ENCODE peak calls at places on chromosomes 3 and 15, in seven cellular contexts. One of them, this sample, is unnamed.

GRCh38 chr3:42403737-42404136 is 6.7 kb downstream of the LYZL4 start:
- DNase-seq in stimulated activated CD4-positive, alpha-beta T cell treated with anti-CD3 and anti-CD28 coated beads, Interleukin-2, amount 100 ng/mL, for 48 hours: no peak
- DNase-seq in stimulated activated naive B cell treated with anti-CD40 and anti-IgM and Interleukin-4, amounts not matched to agents 10 μg/mL and 1 μg/mL and 100 μg/mL, for 72 hours: no peak
- DNase-seq in A673: no peak
- DNase-seq in cardiac fibroblast: no peak
- DNase-seq in nephron progenitor cell: no peak
- DNase-seq in endothelial cell: no peak
- DNase-seq in this sample: no peak

GRCh38 chr3:16102187-16102561 is 72.3 kb upstream of the GALNT15 start:
- DNase-seq in stimulated activated CD4-positive, alpha-beta T cell treated with anti-CD3 and anti-CD28 coated beads, Interleukin-2, amount 100 ng/mL, for 48 hours: no peak
- DNase-seq in stimulated activated naive B cell treated with anti-CD40 and anti-IgM and Interleukin-4, amounts not matched to agents 10 μg/mL and 1 μg/mL and 100 μg/mL, for 72 hours: no peak
- DNase-seq in A673: no peak
- DNase-seq in cardiac fibroblast: no peak
- DNase-seq in nephron progenitor cell: no peak
- DNase-seq in endothelial cell: no peak
- DNase-seq in this sample: no peak

GRCh38 chr3:179768080-179768479 is 115.2 kb downstream of the USP13 start:
- DNase-seq in stimulated activated CD4-positive, alpha-beta T cell treated with anti-CD3 and anti-CD28 coated beads, Interleukin-2, amount 100 ng/mL, for 48 hours: no peak
- DNase-seq in stimulated activated naive B cell treated with anti-CD40 and anti-IgM and Interleukin-4, amounts not matched to agents 10 μg/mL and 1 μg/mL and 100 μg/mL, for 72 hours: no peak
- DNase-seq in A673: peak; percentile 94
- DNase-seq in cardiac fibroblast: peak; percentile 68
- DNase-seq in nephron progenitor cell: peak; percentile 46
- DNase-seq in endothelial cell: peak; percentile 63
- DNase-seq in this sample: peak; percentile 58

GRCh38 chr15:42737529-42738328 is 801 bp upstream of the CDAN1 start:
- DNase-seq in stimulated activated CD4-positive, alpha-beta T cell treated with anti-CD3 and anti-CD28 coated beads, Interleukin-2, amount 100 ng/mL, for 48 hours: no peak
- DNase-seq in stimulated activated naive B cell treated with anti-CD40 and anti-IgM and Interleukin-4, amounts not matched to agents 10 μg/mL and 1 μg/mL and 100 μg/mL, for 72 hours: no peak
- DNase-seq in A673: peak; percentile 59
- DNase-seq in cardiac fibroblast: peak; percentile 39
- DNase-seq in nephron progenitor cell: no peak
- DNase-seq in endothelial cell: no peak
- DNase-seq in this sample: no peak

GRCh38 chr3:169627073-169627472 is 36.4 kb downstream of the MECOM start:
- DNase-seq in stimulated activated CD4-positive, alpha-beta T cell treated with anti-CD3 and anti-CD28 coated beads, Interleukin-2, amount 100 ng/mL, for 48 hours: no peak
- DNase-seq in stimulated activated naive B cell treated with anti-CD40 and anti-IgM and Interleukin-4, amounts not matched to agents 10 μg/mL and 1 μg/mL and 100 μg/mL, for 72 hours: no peak
- DNase-seq in A673: no peak
- DNase-seq in cardiac fibroblast: no peak
- DNase-seq in nephron progenitor cell: no peak
- DNase-seq in endothelial cell: no peak
- DNase-seq in this sample: no peak

GRCh38 chr3:32545305-32545704 is 25.4 kb downstream of the DYNC1LI1 start:
- DNase-seq in stimulated activated CD4-positive, alpha-beta T cell treated with anti-CD3 and anti-CD28 coated beads, Interleukin-2, amount 100 ng/mL, for 48 hours: no peak
- DNase-seq in stimulated activated naive B cell treated with anti-CD40 and anti-IgM and Interleukin-4, amounts not matched to agents 10 μg/mL and 1 μg/mL and 100 μg/mL, for 72 hours: no peak
- DNase-seq in A673: no peak
- DNase-seq in cardiac fibroblast: no peak
- DNase-seq in nephron progenitor cell: no peak
- DNase-seq in endothelial cell: no peak
- DNase-seq in this sample: no peak

GRCh38 chr15:89827821-89828220 is 13.2 kb upstream of the ANPEP start:
- DNase-seq in stimulated activated CD4-positive, alpha-beta T cell treated with anti-CD3 and anti-CD28 coated beads, Interleukin-2, amount 100 ng/mL, for 48 hours: no peak
- DNase-seq in stimulated activated naive B cell treated with anti-CD40 and anti-IgM and Interleukin-4, amounts not matched to agents 10 μg/mL and 1 μg/mL and 100 μg/mL, for 72 hours: no peak
- DNase-seq in A673: no peak
- DNase-seq in cardiac fibroblast: no peak
- DNase-seq in nephron progenitor cell: no peak
- DNase-seq in endothelial cell: no peak
- DNase-seq in this sample: no peak

GRCh38 chr15:28033443-28033842 is 65.7 kb downstream of the OCA2 start:
- DNase-seq in stimulated activated CD4-positive, alpha-beta T cell treated with anti-CD3 and anti-CD28 coated beads, Interleukin-2, amount 100 ng/mL, for 48 hours: no peak
- DNase-seq in stimulated activated naive B cell treated with anti-CD40 and anti-IgM and Interleukin-4, amounts not matched to agents 10 μg/mL and 1 μg/mL and 100 μg/mL, for 72 hours: no peak
- DNase-seq in A673: no peak
- DNase-seq in cardiac fibroblast: no peak
- DNase-seq in nephron progenitor cell: no peak
- DNase-seq in endothelial cell: no peak
- DNase-seq in this sample: no peak

GRCh38 chr15:45402955-45403892 is 24.9 kb upstream of the GATM start:
- DNase-seq in stimulated activated CD4-positive, alpha-beta T cell treated with anti-CD3 and anti-CD28 coated beads, Interleukin-2, amount 100 ng/mL, for 48 hours: peak; percentile 24
- DNase-seq in stimulated activated naive B cell treated with anti-CD40 and anti-IgM and Interleukin-4, amounts not matched to agents 10 μg/mL and 1 μg/mL and 100 μg/mL, for 72 hours: no peak
- DNase-seq in A673: peak; percentile 10
- DNase-seq in cardiac fibroblast: peak; percentile 74
- DNase-seq in nephron progenitor cell: peak; percentile 57
- DNase-seq in endothelial cell: peak; percentile 50
- DNase-seq in this sample: peak; percentile 58

GRCh38 chr3:57087361-57088092 is 27.1 kb downstream of the SPATA12 start:
- DNase-seq in stimulated activated CD4-positive, alpha-beta T cell treated with anti-CD3 and anti-CD28 coated beads, Interleukin-2, amount 100 ng/mL, for 48 hours: no peak
- DNase-seq in stimulated activated naive B cell treated with anti-CD40 and anti-IgM and Interleukin-4, amounts not matched to agents 10 μg/mL and 1 μg/mL and 100 μg/mL, for 72 hours: no peak
- DNase-seq in A673: no peak
- DNase-seq in cardiac fibroblast: no peak
- DNase-seq in nephron progenitor cell: no peak
- DNase-seq in endothelial cell: no peak
- DNase-seq in this sample: no peak

GRCh38 chr3:45939341-45939771 is 3.9 kb upstream of the CXCR6 start:
- DNase-seq in stimulated activated CD4-positive, alpha-beta T cell treated with anti-CD3 and anti-CD28 coated beads, Interleukin-2, amount 100 ng/mL, for 48 hours: no peak
- DNase-seq in stimulated activated naive B cell treated with anti-CD40 and anti-IgM and Interleukin-4, amounts not matched to agents 10 μg/mL and 1 μg/mL and 100 μg/mL, for 72 hours: no peak
- DNase-seq in A673: no peak
- DNase-seq in cardiac fibroblast: no peak
- DNase-seq in nephron progenitor cell: no peak
- DNase-seq in endothelial cell: no peak
- DNase-seq in this sample: no peak

GRCh38 chr3:34155666-34156065 is 357.2 kb downstream of the PDCD6IP start:
- DNase-seq in stimulated activated CD4-positive, alpha-beta T cell treated with anti-CD3 and anti-CD28 coated beads, Interleukin-2, amount 100 ng/mL, for 48 hours: no peak
- DNase-seq in stimulated activated naive B cell treated with anti-CD40 and anti-IgM and Interleukin-4, amounts not matched to agents 10 μg/mL and 1 μg/mL and 100 μg/mL, for 72 hours: no peak
- DNase-seq in A673: no peak
- DNase-seq in cardiac fibroblast: no peak
- DNase-seq in nephron progenitor cell: no peak
- DNase-seq in endothelial cell: no peak
- DNase-seq in this sample: no peak

GRCh38 chr15:41841131-41841530 is 2.5 kb downstream of the PLA2G4B start:
- DNase-seq in stimulated activated CD4-positive, alpha-beta T cell treated with anti-CD3 and anti-CD28 coated beads, Interleukin-2, amount 100 ng/mL, for 48 hours: no peak
- DNase-seq in stimulated activated naive B cell treated with anti-CD40 and anti-IgM and Interleukin-4, amounts not matched to agents 10 μg/mL and 1 μg/mL and 100 μg/mL, for 72 hours: no peak
- DNase-seq in A673: no peak
- DNase-seq in cardiac fibroblast: no peak
- DNase-seq in nephron progenitor cell: no peak
- DNase-seq in endothelial cell: no peak
- DNase-seq in this sample: no peak

GRCh38 chr3:138381950-138382715 is 33.8 kb downstream of the MRAS start:
- DNase-seq in stimulated activated CD4-positive, alpha-beta T cell treated with anti-CD3 and anti-CD28 coated beads, Interleukin-2, amount 100 ng/mL, for 48 hours: no peak
- DNase-seq in stimulated activated naive B cell treated with anti-CD40 and anti-IgM and Interleukin-4, amounts not matched to agents 10 μg/mL and 1 μg/mL and 100 μg/mL, for 72 hours: no peak
- DNase-seq in A673: no peak
- DNase-seq in cardiac fibroblast: peak; percentile 61
- DNase-seq in nephron progenitor cell: no peak
- DNase-seq in endothelial cell: no peak
- DNase-seq in this sample: peak; percentile 61

GRCh38 chr3:178498866-178499265 is 37.4 kb upstream of the KCNMB2 start:
- DNase-seq in stimulated activated CD4-positive, alpha-beta T cell treated with anti-CD3 and anti-CD28 coated beads, Interleukin-2, amount 100 ng/mL, for 48 hours: no peak
- DNase-seq in stimulated activated naive B cell treated with anti-CD40 and anti-IgM and Interleukin-4, amounts not matched to agents 10 μg/mL and 1 μg/mL and 100 μg/mL, for 72 hours: no peak
- DNase-seq in A673: peak; percentile 15
- DNase-seq in cardiac fibroblast: no peak
- DNase-seq in nephron progenitor cell: no peak
- DNase-seq in endothelial cell: no peak
- DNase-seq in this sample: no peak

GRCh38 chr3:144687862-144688261 is 716.2 kb downstream of the DIPK2A start:
- DNase-seq in stimulated activated CD4-positive, alpha-beta T cell treated with anti-CD3 and anti-CD28 coated beads, Interleukin-2, amount 100 ng/mL, for 48 hours: no peak
- DNase-seq in stimulated activated naive B cell treated with anti-CD40 and anti-IgM and Interleukin-4, amounts not matched to agents 10 μg/mL and 1 μg/mL and 100 μg/mL, for 72 hours: no peak
- DNase-seq in A673: no peak
- DNase-seq in cardiac fibroblast: peak; percentile 3
- DNase-seq in nephron progenitor cell: no peak
- DNase-seq in endothelial cell: no peak
- DNase-seq in this sample: no peak

GRCh38 chr15:45262906-45263456 is 10.9 kb downstream of the SLC28A2 start:
- DNase-seq in stimulated activated CD4-positive, alpha-beta T cell treated with anti-CD3 and anti-CD28 coated beads, Interleukin-2, amount 100 ng/mL, for 48 hours: no peak
- DNase-seq in stimulated activated naive B cell treated with anti-CD40 and anti-IgM and Interleukin-4, amounts not matched to agents 10 μg/mL and 1 μg/mL and 100 μg/mL, for 72 hours: no peak
- DNase-seq in A673: no peak
- DNase-seq in cardiac fibroblast: no peak
- DNase-seq in nephron progenitor cell: no peak
- DNase-seq in endothelial cell: no peak
- DNase-seq in this sample: no peak

GRCh38 chr3:100189444-100189964 is 71.3 kb upstream of the TBC1D23 start:
- DNase-seq in stimulated activated CD4-positive, alpha-beta T cell treated with anti-CD3 and anti-CD28 coated beads, Interleukin-2, amount 100 ng/mL, for 48 hours: no peak
- DNase-seq in stimulated activated naive B cell treated with anti-CD40 and anti-IgM and Interleukin-4, amounts not matched to agents 10 μg/mL and 1 μg/mL and 100 μg/mL, for 72 hours: no peak
- DNase-seq in A673: no peak
- DNase-seq in cardiac fibroblast: no peak
- DNase-seq in nephron progenitor cell: no peak
- DNase-seq in endothelial cell: no peak
- DNase-seq in this sample: no peak

GRCh38 chr15:70995383-70995965 is 102.8 kb downstream of the LRRC49 start:
- DNase-seq in stimulated activated CD4-positive, alpha-beta T cell treated with anti-CD3 and anti-CD28 coated beads, Interleukin-2, amount 100 ng/mL, for 48 hours: no peak
- DNase-seq in stimulated activated naive B cell treated with anti-CD40 and anti-IgM and Interleukin-4, amounts not matched to agents 10 μg/mL and 1 μg/mL and 100 μg/mL, for 72 hours: no peak
- DNase-seq in A673: no peak
- DNase-seq in cardiac fibroblast: no peak
- DNase-seq in nephron progenitor cell: no peak
- DNase-seq in endothelial cell: no peak
- DNase-seq in this sample: no peak

GRCh38 chr3:124168271-124168670 is 176.3 kb upstream of the ROPN1 start:
- DNase-seq in stimulated activated CD4-positive, alpha-beta T cell treated with anti-CD3 and anti-CD28 coated beads, Interleukin-2, amount 100 ng/mL, for 48 hours: no peak
- DNase-seq in stimulated activated naive B cell treated with anti-CD40 and anti-IgM and Interleukin-4, amounts not matched to agents 10 μg/mL and 1 μg/mL and 100 μg/mL, for 72 hours: no peak
- DNase-seq in A673: no peak
- DNase-seq in cardiac fibroblast: peak; percentile 82
- DNase-seq in nephron progenitor cell: no peak
- DNase-seq in endothelial cell: no peak
- DNase-seq in this sample: no peak

GRCh38 chr15:67167131-67167530 is 87.3 kb downstream of the AAGAB start:
- DNase-seq in stimulated activated CD4-positive, alpha-beta T cell treated with anti-CD3 and anti-CD28 coated beads, Interleukin-2, amount 100 ng/mL, for 48 hours: no peak
- DNase-seq in stimulated activated naive B cell treated with anti-CD40 and anti-IgM and Interleukin-4, amounts not matched to agents 10 μg/mL and 1 μg/mL and 100 μg/mL, for 72 hours: no peak
- DNase-seq in A673: no peak
- DNase-seq in cardiac fibroblast: no peak
- DNase-seq in nephron progenitor cell: no peak
- DNase-seq in endothelial cell: no peak
- DNase-seq in this sample: no peak

GRCh38 chr3:12750658-12751071 is 8.4 kb downstream of the TMEM40 start:
- DNase-seq in stimulated activated CD4-positive, alpha-beta T cell treated with anti-CD3 and anti-CD28 coated beads, Interleukin-2, amount 100 ng/mL, for 48 hours: peak; percentile 18
- DNase-seq in stimulated activated naive B cell treated with anti-CD40 and anti-IgM and Interleukin-4, amounts not matched to agents 10 μg/mL and 1 μg/mL and 100 μg/mL, for 72 hours: peak; percentile 23
- DNase-seq in A673: no peak
- DNase-seq in cardiac fibroblast: peak; percentile 74
- DNase-seq in nephron progenitor cell: no peak
- DNase-seq in endothelial cell: no peak
- DNase-seq in this sample: no peak

GRCh38 chr15:90076716-90077115 is 25.6 kb downstream of the IDH2 start:
- DNase-seq in stimulated activated CD4-positive, alpha-beta T cell treated with anti-CD3 and anti-CD28 coated beads, Interleukin-2, amount 100 ng/mL, for 48 hours: no peak
- DNase-seq in stimulated activated naive B cell treated with anti-CD40 and anti-IgM and Interleukin-4, amounts not matched to agents 10 μg/mL and 1 μg/mL and 100 μg/mL, for 72 hours: no peak
- DNase-seq in A673: no peak
- DNase-seq in cardiac fibroblast: no peak
- DNase-seq in nephron progenitor cell: no peak
- DNase-seq in endothelial cell: no peak
- DNase-seq in this sample: no peak

GRCh38 chr3:133464573-133464972 is 64.7 kb downstream of the BFSP2 start:
- DNase-seq in stimulated activated CD4-positive, alpha-beta T cell treated with anti-CD3 and anti-CD28 coated beads, Interleukin-2, amount 100 ng/mL, for 48 hours: no peak
- DNase-seq in stimulated activated naive B cell treated with anti-CD40 and anti-IgM and Interleukin-4, amounts not matched to agents 10 μg/mL and 1 μg/mL and 100 μg/mL, for 72 hours: no peak
- DNase-seq in A673: peak; percentile 56
- DNase-seq in cardiac fibroblast: peak; percentile 63
- DNase-seq in nephron progenitor cell: no peak
- DNase-seq in endothelial cell: no peak
- DNase-seq in this sample: no peak

GRCh38 chr15:78179286-78179840 is 30.2 kb downstream of the IDH3A start:
- DNase-seq in stimulated activated CD4-positive, alpha-beta T cell treated with anti-CD3 and anti-CD28 coated beads, Interleukin-2, amount 100 ng/mL, for 48 hours: no peak
- DNase-seq in stimulated activated naive B cell treated with anti-CD40 and anti-IgM and Interleukin-4, amounts not matched to agents 10 μg/mL and 1 μg/mL and 100 μg/mL, for 72 hours: no peak
- DNase-seq in A673: no peak
- DNase-seq in cardiac fibroblast: no peak
- DNase-seq in nephron progenitor cell: no peak
- DNase-seq in endothelial cell: no peak
- DNase-seq in this sample: no peak

GRCh38 chr3:168628549-168628948 is 532.8 kb upstream of the GOLIM4 start:
- DNase-seq in stimulated activated CD4-positive, alpha-beta T cell treated with anti-CD3 and anti-CD28 coated beads, Interleukin-2, amount 100 ng/mL, for 48 hours: no peak
- DNase-seq in stimulated activated naive B cell treated with anti-CD40 and anti-IgM and Interleukin-4, amounts not matched to agents 10 μg/mL and 1 μg/mL and 100 μg/mL, for 72 hours: no peak
- DNase-seq in A673: no peak
- DNase-seq in cardiac fibroblast: no peak
- DNase-seq in nephron progenitor cell: no peak
- DNase-seq in endothelial cell: no peak
- DNase-seq in this sample: no peak